ENCODE peak calls at places on chromosomes 6 and 20, in eight cellular contexts. T is stimulated activated CD4-positive, alpha-beta T cell treated with anti-CD3 and anti-CD28 coated beads, Interleukin-1b, Interleukin-23, amount 100 ng/mL, for 4 hours; S is H4; N is activated naive CD4-positive, alpha-beta T cell; Q is GM20000; M is NCI-H1092 treated with DMSO at 0.1 percent for 48 hours; D is RCC 7860; F is activated CD4-positive, alpha-beta T cell treated with anti-CD3 and anti-CD28 coated beads, Interleukin-2, amount 10 ng/mL, durations not matched to agents 7 days and 5 days. L is an unnamed sample.

GRCh38 chr6:73854998-73855718 is 159.2 kb downstream of the CD109 start:
- DNase-seq in F (peak), Q (peak), N (no peak), S (peak), D (peak), M (peak), T (no peak), L (no peak)

GRCh38 chr6:165990216-165990615 is 177.4 kb downstream of the TBXT start:
- DNase-seq in F (no peak), S (no peak), D (no peak), T (no peak), N (no peak), M (no peak), Q (no peak), L (no peak)

GRCh38 chr6:91083226-91083625 is 496.4 kb upstream of the MAP3K7 start:
- DNase-seq in M (no peak), N (no peak), D (no peak), F (no peak), Q (no peak), S (no peak), T (no peak), L (no peak)

GRCh38 chr6:34248198-34248726 is 544 bp downstream of the SMIM29 start:
- DNase-seq in F (peak), S (no peak), D (no peak), N (peak), Q (peak), M (no peak), T (no peak), L (peak)

GRCh38 chr6:73134588-73134987 is 90.7 kb downstream of the KHDC1L start:
- DNase-seq in M (no peak), N (no peak), D (peak), S (peak), T (peak), F (peak), Q (no peak), L (peak)

GRCh38 chr6:163281661-163282060 is 132.9 kb upstream of the QKI start:
- DNase-seq in M (no peak), Q (no peak), N (no peak), F (no peak), D (no peak), T (no peak), S (no peak), L (no peak)

GRCh38 chr6:24936641-24937317 is 1.0 kb upstream of the RIPOR2 start:
- DNase-seq in D (no peak), T (no peak), M (no peak), F (peak), N (peak), S (no peak), Q (peak), L (no peak)

GRCh38 chr6:41940759-41941279 is 789 bp downstream of the CCND3 start:
- DNase-seq in F (peak), T (peak), D (no peak), M (peak), Q (peak), N (peak), S (no peak), L (peak)

GRCh38 chr20:12054556-12054955 is 136.9 kb downstream of the BTBD3 start:
- DNase-seq in F (no peak), S (no peak), D (no peak), Q (no peak), T (no peak), N (no peak), M (no peak), L (no peak)

GRCh38 chr6:14728396-14729024 is 517.4 kb upstream of the JARID2 start:
- DNase-seq in N (no peak), T (no peak), F (no peak), D (no peak), M (no peak), Q (no peak), S (peak), L (no peak)

GRCh38 chr20:45036044-45036755 is 64.7 kb downstream of the KCNS1 start:
- DNase-seq in T (peak), S (peak), N (no peak), F (no peak), D (peak), M (no peak), Q (no peak), L (no peak)

GRCh38 chr6:27592481-27593199 is 119.7 kb upstream of the ZNF184 start:
- DNase-seq in N (no peak), M (no peak), S (peak), F (peak), Q (peak), T (peak), D (peak), L (peak)

GRCh38 chr20:21607971-21608735 is 94.3 kb upstream of the NKX2-2 start:
- DNase-seq in F (no peak), T (no peak), D (no peak), Q (no peak), N (no peak), S (peak), M (peak), L (no peak)

GRCh38 chr6:159919011-159919511 is 28.3 kb downstream of the MAS1 start:
- DNase-seq in D (peak), S (no peak), T (no peak), N (no peak), Q (no peak), F (no peak), M (no peak), L (no peak)

GRCh38 chr20:64109390-64109747 is 2.0 kb upstream of the NPBWR2 start:
- DNase-seq in M (no peak), S (no peak), N (no peak), F (no peak), T (no peak), Q (no peak), D (no peak), L (no peak)

GRCh38 chr6:20328266-20328946 is 73.3 kb upstream of the E2F3 start:
- DNase-seq in T (no peak), D (no peak), S (no peak), N (no peak), Q (no peak), M (no peak), F (no peak), L (no peak)

GRCh38 chr6:20403080-20403765 is 1.5 kb downstream of the E2F3 start:
- DNase-seq in M (peak), T (peak), N (peak), D (peak), Q (peak), S (peak), F (peak), L (peak)

GRCh38 chr6:24357336-24358218 is at the start of gene DCDC2:
- DNase-seq in Q (peak), F (peak), M (peak), N (peak), T (peak), S (no peak), D (peak), L (peak)

GRCh38 chr6:99099243-99099642 is 151.5 kb upstream of the FBXL4 start:
- DNase-seq in F (no peak), D (no peak), N (no peak), Q (no peak), S (no peak), M (no peak), T (no peak), L (no peak)

GRCh38 chr6:36692220-36692619 is 5.4 kb upstream of the RAB44 start:
- DNase-seq in N (no peak), Q (peak), T (no peak), D (no peak), S (no peak), F (peak), M (no peak), L (no peak)

GRCh38 chr20:2146080-2146867 is 44.6 kb downstream of the STK35 start:
- DNase-seq in S (no peak), D (no peak), N (no peak), M (no peak), F (no peak), T (no peak), Q (no peak), L (no peak)

GRCh38 chr20:44295995-44296394 is 15.0 kb downstream of the FITM2 start:
- DNase-seq in N (no peak), F (no peak), Q (no peak), M (peak), D (no peak), S (no peak), T (no peak), L (peak)

GRCh38 chr20:62762801-62763368 is 33.4 kb upstream of the MRGBP start:
- DNase-seq in D (no peak), S (no peak), F (no peak), Q (no peak), N (no peak), T (no peak), M (no peak), L (peak)

L was measured in glutamatergic neuron.